ENCODE peak calls at places on chromosome 1, in seven cellular contexts. One of them, this sample, is unnamed.

GRCh38 chr1:44646711-44647110 is 27.6 kb downstream of the TMEM53 start:
- DNase-seq in H1: no peak
- DNase-seq in heart right ventricle: no peak
- DNase-seq in lower leg skin: no peak
- DNase-seq in H9: no peak
- DNase-seq in IMR-90: peak
- DNase-seq in omental fat pad: no peak
- DNase-seq in this sample: no peak

GRCh38 chr1:29706936-29707335 is 470.6 kb downstream of the PTPRU start:
- DNase-seq in H9: peak
- DNase-seq in H1: peak
- DNase-seq in omental fat pad: no peak
- DNase-seq in IMR-90: peak
- DNase-seq in lower leg skin: no peak
- DNase-seq in heart right ventricle: no peak
- DNase-seq in this sample: peak

GRCh38 chr1:85363102-85363501 is 86.7 kb upstream of the BCL10 start:
- DNase-seq in IMR-90: no peak
- DNase-seq in omental fat pad: no peak
- DNase-seq in heart right ventricle: no peak
- DNase-seq in lower leg skin: no peak
- DNase-seq in H1: no peak
- DNase-seq in H9: no peak
- DNase-seq in this sample: no peak

GRCh38 chr1:242185728-242186127 is 186.8 kb upstream of the MAP1LC3C start:
- DNase-seq in IMR-90: no peak
- DNase-seq in lower leg skin: no peak
- DNase-seq in H1: no peak
- DNase-seq in omental fat pad: no peak
- DNase-seq in heart right ventricle: no peak
- DNase-seq in H9: no peak
- DNase-seq in this sample: no peak

GRCh38 chr1:244338996-244339692 is 112.6 kb downstream of the ADSS2 start:
- DNase-seq in IMR-90: no peak
- DNase-seq in H1: no peak
- DNase-seq in lower leg skin: no peak
- DNase-seq in heart right ventricle: no peak
- DNase-seq in omental fat pad: no peak
- DNase-seq in H9: peak
- DNase-seq in this sample: no peak

GRCh38 chr1:160108888-160109662 is 6.5 kb upstream of the ATP1A2 start:
- DNase-seq in H9: no peak
- DNase-seq in lower leg skin: no peak
- DNase-seq in heart right ventricle: no peak
- DNase-seq in omental fat pad: no peak
- DNase-seq in IMR-90: peak
- DNase-seq in H1: no peak
- DNase-seq in this sample: no peak

GRCh38 chr1:59146651-59147358 is 150.1 kb upstream of the FGGY start:
- DNase-seq in lower leg skin: no peak
- DNase-seq in H9: peak
- DNase-seq in H1: no peak
- DNase-seq in heart right ventricle: peak
- DNase-seq in IMR-90: peak
- DNase-seq in omental fat pad: no peak
- DNase-seq in this sample: no peak

GRCh38 chr1:24349891-24350290 is 30.7 kb downstream of the GRHL3 start:
- DNase-seq in lower leg skin: no peak
- DNase-seq in IMR-90: peak
- DNase-seq in H9: no peak
- DNase-seq in heart right ventricle: no peak
- DNase-seq in omental fat pad: no peak
- DNase-seq in H1: no peak
- DNase-seq in this sample: no peak

GRCh38 chr1:61173118-61173517 is 90.8 kb downstream of the NFIA start:
- DNase-seq in omental fat pad: no peak
- DNase-seq in lower leg skin: no peak
- DNase-seq in H9: no peak
- DNase-seq in IMR-90: no peak
- DNase-seq in heart right ventricle: peak
- DNase-seq in H1: no peak
- DNase-seq in this sample: no peak

GRCh38 chr1:182720465-182720864 is 36.1 kb upstream of the RGS8 start:
- DNase-seq in heart right ventricle: no peak
- DNase-seq in IMR-90: peak
- DNase-seq in H1: no peak
- DNase-seq in H9: no peak
- DNase-seq in omental fat pad: no peak
- DNase-seq in lower leg skin: no peak
- DNase-seq in this sample: no peak

DNA sequence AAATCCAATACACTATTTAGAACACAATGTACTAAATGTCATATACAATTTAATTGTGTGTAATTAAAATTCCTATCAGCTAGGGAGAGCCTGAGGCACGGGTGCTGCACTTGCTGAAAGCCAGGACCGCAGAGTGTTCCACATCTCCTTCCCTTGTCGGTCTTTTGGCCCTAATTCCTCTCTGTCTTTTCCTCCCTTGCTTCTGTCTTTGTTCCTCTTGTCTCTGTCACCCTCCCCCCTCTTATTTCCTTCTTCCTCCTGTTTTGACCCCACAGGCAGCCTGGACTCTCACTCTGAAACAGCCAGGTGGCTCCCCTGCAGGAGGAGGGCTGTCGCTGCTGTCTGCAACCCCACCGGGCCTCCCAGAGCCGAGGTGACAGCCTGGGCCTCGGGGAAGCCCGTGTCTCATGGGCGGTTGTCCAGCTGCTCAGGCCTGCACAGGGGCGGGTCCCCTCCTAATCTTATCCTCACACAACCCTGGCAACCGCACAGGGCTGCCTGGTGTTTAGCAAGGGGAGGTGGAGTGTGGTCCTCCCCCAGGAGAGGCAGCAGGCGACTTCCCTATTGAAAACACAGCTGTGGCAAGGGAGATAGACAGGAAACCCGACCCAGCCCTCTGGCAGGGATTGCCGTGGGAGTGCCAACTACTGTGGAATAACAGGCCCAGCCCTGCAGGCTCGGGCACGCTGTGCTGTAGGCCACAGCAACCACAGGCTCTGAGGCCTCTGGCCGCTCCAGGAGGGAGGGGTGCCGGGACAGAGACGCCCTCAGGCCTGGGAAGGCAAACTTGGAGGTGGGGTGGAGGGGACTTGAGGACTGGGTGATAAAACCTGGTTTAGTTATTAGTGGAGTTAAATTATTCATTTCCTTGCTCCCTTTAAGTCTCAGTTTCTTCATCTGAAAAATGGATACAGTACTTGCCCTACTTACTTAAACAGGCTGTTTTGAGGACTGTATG is 68.8 kb upstream of the WDR26 start:
- DNase-seq in H9: peak
- DNase-seq in omental fat pad: peak
- DNase-seq in heart right ventricle: peak
- DNase-seq in lower leg skin: peak
- DNase-seq in H1: no peak
- DNase-seq in IMR-90: peak
- DNase-seq in this sample: peak
- TF ChIP-seq CTCF in H9: peak
- TF ChIP-seq CTCF in omental fat pad: no peak
- TF ChIP-seq CTCF in heart right ventricle: no peak
- TF ChIP-seq CTCF in lower leg skin: no peak
- TF ChIP-seq CTCF in H1: peak
- TF ChIP-seq CTCF in IMR-90: no peak
- TF ChIP-seq CTCF in this sample: peak

DNA sequence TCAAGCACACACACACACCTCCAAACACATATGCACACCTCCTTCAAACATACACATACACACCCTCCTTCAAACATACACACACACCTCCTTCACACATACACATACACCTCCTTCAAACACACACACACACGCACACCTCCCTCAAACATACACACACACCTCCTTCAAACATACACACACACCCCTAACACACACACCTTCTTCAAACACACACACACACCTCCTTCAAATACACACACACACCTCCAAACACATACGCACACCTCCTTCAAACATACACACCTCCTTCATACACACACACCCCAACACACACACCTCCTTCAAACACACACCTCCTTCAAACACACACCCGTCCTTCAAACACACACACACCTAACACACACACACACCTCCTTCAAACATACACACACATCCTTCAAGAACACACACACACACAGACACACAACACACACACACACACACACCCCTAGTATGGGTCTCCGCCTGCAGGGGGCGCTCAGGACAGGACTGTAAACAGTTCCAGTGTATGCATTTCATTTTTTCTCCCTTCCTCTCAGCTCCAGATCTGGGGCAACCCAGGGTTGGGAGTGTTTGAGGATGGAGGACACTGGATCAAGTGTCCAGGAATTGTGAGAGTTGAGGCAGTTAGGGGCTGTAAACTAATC is 12.1 kb downstream of the LGR6 start:
- DNase-seq in H9: peak
- DNase-seq in omental fat pad: no peak
- DNase-seq in H1: no peak
- DNase-seq in heart right ventricle: no peak
- DNase-seq in lower leg skin: no peak
- DNase-seq in IMR-90: no peak
- DNase-seq in this sample: no peak
- TF ChIP-seq CTCF in H9: peak
- TF ChIP-seq CTCF in omental fat pad: no peak
- TF ChIP-seq CTCF in H1: peak
- TF ChIP-seq CTCF in heart right ventricle: peak
- TF ChIP-seq CTCF in lower leg skin: no peak
- TF ChIP-seq CTCF in IMR-90: peak
- TF ChIP-seq CTCF in this sample: peak

DNA sequence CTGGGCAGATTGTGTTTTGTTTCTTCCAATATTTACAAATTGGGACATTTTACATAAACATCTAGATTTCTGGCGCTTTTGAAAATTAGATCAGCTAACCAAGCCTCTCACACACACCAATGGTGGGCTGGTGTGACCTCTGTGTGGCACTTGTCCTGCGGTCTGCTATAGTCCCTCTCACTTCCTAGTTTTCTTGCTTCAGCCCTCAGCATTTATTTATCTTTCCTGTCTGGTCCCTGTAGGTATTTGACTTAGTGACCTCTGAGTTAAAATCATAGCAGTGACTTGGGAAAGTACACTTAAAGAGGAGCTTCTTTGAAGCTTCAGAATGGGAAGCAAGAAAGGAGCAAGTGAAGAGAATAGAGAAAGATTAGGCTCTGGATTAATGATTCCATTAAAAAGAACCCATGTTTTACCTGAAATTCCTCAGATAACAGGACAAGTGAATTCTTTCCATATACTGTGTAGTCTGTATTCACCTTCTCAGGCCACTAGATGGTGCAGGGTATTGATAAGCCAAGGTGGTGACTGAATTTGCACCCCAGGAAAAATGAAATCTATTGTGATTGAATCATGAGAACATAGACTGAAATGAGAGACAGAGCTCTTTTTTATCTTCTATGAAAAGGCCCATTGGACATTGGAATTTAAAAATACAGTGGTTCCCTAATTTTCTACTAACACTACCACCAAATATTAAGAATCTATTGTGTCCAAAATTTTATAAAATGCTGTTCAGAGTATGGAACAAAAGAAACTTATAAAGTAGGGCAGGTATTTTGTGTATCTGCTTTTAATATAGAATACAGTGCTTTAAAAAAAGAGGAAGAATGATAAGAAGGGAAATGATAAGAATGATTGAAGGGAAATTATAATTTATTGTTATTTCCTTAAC is 7.1 kb upstream of the DIPK1A start:
- DNase-seq in IMR-90: no peak
- DNase-seq in H1: no peak
- DNase-seq in heart right ventricle: no peak
- DNase-seq in lower leg skin: no peak
- DNase-seq in H9: no peak
- DNase-seq in omental fat pad: no peak
- DNase-seq in this sample: no peak
- TF ChIP-seq CTCF in IMR-90: peak
- TF ChIP-seq CTCF in H1: peak
- TF ChIP-seq CTCF in heart right ventricle: peak
- TF ChIP-seq CTCF in lower leg skin: no peak
- TF ChIP-seq CTCF in H9: peak
- TF ChIP-seq CTCF in omental fat pad: no peak
- TF ChIP-seq CTCF in this sample: peak

DNA sequence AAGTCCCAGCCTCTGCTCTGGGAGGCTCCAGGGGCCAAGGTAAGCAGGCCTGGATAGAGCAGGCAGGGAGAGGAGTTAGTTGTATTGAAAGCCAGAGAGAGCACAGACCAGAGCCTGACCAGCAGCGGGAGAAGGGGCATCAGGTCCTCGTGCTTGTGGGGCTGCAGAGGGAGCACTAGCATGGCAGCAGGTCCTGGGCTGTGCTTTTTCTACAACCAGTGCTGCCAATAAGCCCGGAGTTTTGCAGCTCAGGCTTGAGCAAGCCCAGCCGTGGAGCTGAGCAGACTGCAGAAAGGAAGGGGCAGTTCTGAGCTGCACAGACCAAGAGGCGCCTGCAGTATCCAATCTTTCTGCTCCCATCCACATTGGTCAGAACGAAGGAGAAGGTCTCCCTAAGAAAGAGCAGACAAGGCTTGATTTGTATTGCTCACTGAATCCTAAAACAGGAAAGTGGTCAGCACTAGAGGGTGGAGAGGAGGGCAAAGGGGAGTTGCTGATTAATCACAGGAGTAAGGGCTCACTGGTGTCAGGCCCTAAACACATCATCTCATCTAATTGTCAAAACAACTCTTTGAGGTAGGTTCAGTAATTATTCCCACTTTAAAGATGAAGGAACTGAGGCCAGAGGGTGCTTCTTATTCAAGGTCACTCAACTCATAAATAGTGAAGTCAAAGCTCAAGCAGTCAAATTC is 2.7 kb downstream of the DENND2D start:
- DNase-seq in H9: peak
- DNase-seq in heart right ventricle: no peak
- DNase-seq in lower leg skin: no peak
- DNase-seq in IMR-90: peak
- DNase-seq in H1: peak
- DNase-seq in omental fat pad: no peak
- DNase-seq in this sample: no peak
- TF ChIP-seq CTCF in H9: peak
- TF ChIP-seq CTCF in heart right ventricle: no peak
- TF ChIP-seq CTCF in lower leg skin: no peak
- TF ChIP-seq CTCF in IMR-90: peak
- TF ChIP-seq CTCF in H1: peak
- TF ChIP-seq CTCF in omental fat pad: no peak
- TF ChIP-seq CTCF in this sample: peak

GRCh38 chr1:153919879-153920852 is 2.6 kb downstream of the GATAD2B start:
- DNase-seq in lower leg skin: no peak
- DNase-seq in H1: no peak
- DNase-seq in omental fat pad: no peak
- DNase-seq in heart right ventricle: no peak
- DNase-seq in IMR-90: peak
- DNase-seq in H9: no peak
- DNase-seq in this sample: no peak
- TF ChIP-seq CTCF in lower leg skin: no peak
- TF ChIP-seq CTCF in H1: no peak
- TF ChIP-seq CTCF in omental fat pad: no peak
- TF ChIP-seq CTCF in heart right ventricle: no peak
- TF ChIP-seq CTCF in IMR-90: peak
- TF ChIP-seq CTCF in H9: peak
- TF ChIP-seq CTCF in this sample: peak